ENCODE peak calls at places on chromosomes 3 and 15, in six cellular contexts. W is K562, P is IMR-90, U is H1, B is HCT116, C is HepG2. K is an unnamed sample.

GRCh38 chr3:191321019-191321767 is 8.0 kb upstream of the CCDC50 start:
- DNase-seq in U (no peak), W (no peak), C (no peak), P (no peak), B (no peak), K (no peak)

GRCh38 chr3:160837394-160837975 is 81.5 kb downstream of the PPM1L start:
- DNase-seq in U (no peak), W (no peak), P (no peak), C (no peak), B (no peak), K (no peak)

GRCh38 chr3:138469869-138470268 is 35.5 kb downstream of the ESYT3 start:
- DNase-seq in U (no peak), C (no peak), P (no peak), B (no peak), W (no peak), K (no peak)

GRCh38 chr15:89740137-89740536 is 10.9 kb downstream of the MESP1 start:
- DNase-seq in B (peak; percentile 67), P (peak; percentile 71), W (peak; percentile 77), U (peak; percentile 62), C (peak; percentile 72), K (peak; percentile 85)

GRCh38 chr3:58222161-58222724 is 11.5 kb upstream of the DNASE1L3 start:
- DNase-seq in B (no peak), U (no peak), W (no peak), P (no peak), C (peak; percentile 77), K (no peak)

GRCh38 chr15:74506515-74506840 is 34.5 kb upstream of the ARID3B start:
- DNase-seq in B (no peak), U (no peak), P (no peak), W (no peak), C (no peak), K (no peak)

GRCh38 chr15:59594493-59594942 is 17.1 kb upstream of the GCNT3 start:
- DNase-seq in U (no peak), W (no peak), C (peak; percentile 84), B (no peak), P (peak; percentile 86), K (peak; percentile 98)

GRCh38 chr3:182650568-182651128 is 142.7 kb upstream of the ATP11B start:
- DNase-seq in U (no peak), C (no peak), B (no peak), P (no peak), W (no peak), K (no peak)

GRCh38 chr3:175224051-175224450 is 364.9 kb downstream of the NAALADL2 start:
- DNase-seq in C (peak; percentile 1), B (peak; percentile 15), W (no peak), P (no peak), U (no peak), K (no peak)

GRCh38 chr3:197270558-197271317 is 27.7 kb downstream of the DLG1 start:
- DNase-seq in B (no peak), W (no peak), C (peak; percentile 70), U (no peak), P (peak; percentile 29), K (no peak)

GRCh38 chr3:36295206-36295760 is 85.0 kb upstream of the STAC start:
- DNase-seq in U (no peak), P (no peak), C (no peak), B (no peak), W (no peak), K (no peak)

GRCh38 chr3:133460809-133461208 is 61.0 kb downstream of the BFSP2 start:
- DNase-seq in P (peak; percentile 11), W (no peak), C (no peak), U (no peak), B (no peak), K (no peak)

GRCh38 chr3:53103566-53104296 is 26.5 kb downstream of the RFT1 start:
- DNase-seq in P (peak; percentile 8), B (no peak), W (no peak), C (no peak), U (no peak), K (no peak)

GRCh38 chr15:49895337-49896223 is 223.5 kb downstream of the ATP8B4 start:
- DNase-seq in U (no peak), W (no peak), B (no peak), C (no peak), P (peak; percentile 19), K (no peak)

GRCh38 chr3:48979451-48979850 is 10.6 kb upstream of the P4HTM start:
- DNase-seq in U (no peak), P (no peak), W (no peak), B (no peak), C (no peak), K (no peak)

GRCh38 chr3:95134693-95135375 is 1072.0 kb downstream of the NSUN3 start:
- DNase-seq in U (no peak), C (no peak), W (no peak), B (no peak), P (no peak), K (no peak)

DNA sequence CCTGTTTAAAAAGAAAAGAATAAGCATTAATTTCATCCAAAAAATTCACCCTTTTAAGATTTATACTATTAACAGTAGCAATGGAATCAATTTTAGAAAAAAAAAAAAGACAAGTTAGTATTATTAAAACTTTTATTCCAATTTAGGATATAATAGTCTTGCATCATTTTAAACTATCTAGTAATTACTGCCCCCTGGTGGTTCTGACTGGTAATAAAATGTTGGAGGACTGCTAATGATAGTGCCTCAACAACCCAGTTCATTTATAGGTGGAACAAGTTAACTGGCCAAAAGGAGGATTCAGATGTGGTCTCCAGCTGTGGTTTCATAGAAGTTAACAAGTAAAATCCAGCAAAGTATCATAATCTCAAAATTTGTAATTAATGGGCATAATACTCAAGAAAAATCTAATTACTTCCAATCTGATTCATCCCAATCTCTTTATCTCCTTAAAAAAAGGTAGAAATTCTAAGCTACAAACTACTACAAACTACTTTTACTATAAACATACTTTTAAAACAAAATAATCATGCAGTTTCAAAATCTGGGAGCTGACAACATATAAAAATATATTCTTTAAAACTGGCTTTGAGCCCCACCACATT is 30.7 kb upstream of the WDR49 start:
- DNase-seq in P (peak; percentile 58), C (peak; percentile 64), B (peak; percentile 46), U (no peak), W (peak; percentile 39), K (peak; percentile 54)
- TF ChIP-seq CEBPB in P (peak; percentile 76), C (peak; percentile 41), B (peak; percentile 43), U (peak; percentile 80), W (peak; percentile 76), K (peak; percentile 58)

DNA sequence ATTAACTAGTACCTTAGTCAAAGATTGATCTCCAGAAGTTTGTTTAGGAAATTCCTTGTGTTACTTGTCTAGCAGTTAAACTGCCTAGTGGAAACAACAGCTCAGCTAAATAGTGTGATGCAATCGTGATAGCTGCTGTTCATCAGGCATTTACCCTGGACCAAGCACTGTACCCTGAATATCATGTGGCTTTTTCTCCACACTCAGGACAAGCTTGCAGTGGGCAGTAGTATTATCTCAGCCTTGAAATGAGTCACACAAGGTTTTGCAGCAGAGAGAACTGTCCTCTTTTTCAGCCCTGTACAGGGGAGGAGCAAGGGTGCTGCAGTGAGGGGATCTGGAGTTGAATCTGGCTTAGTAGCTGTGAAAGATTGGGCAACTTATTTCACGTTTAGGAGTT is 208.4 kb downstream of the TP63 start:
- DNase-seq in P (peak; percentile 60), C (no peak), B (no peak), U (no peak), W (no peak), K (peak; percentile 21)
- TF ChIP-seq CEBPB in P (peak; percentile 84), C (peak; percentile 57), B (peak; percentile 47), U (no peak), W (peak; percentile 36), K (peak; percentile 88)

GRCh38 chr15:34437687-34438086 is at the start of gene GOLGA8A:
- DNase-seq in U (peak; percentile 46), C (peak; percentile 26), P (peak; percentile 51), W (peak; percentile 86), B (peak; percentile 62), K (no peak)

GRCh38 chr15:34436956-34437442 is 609 bp downstream of the GOLGA8A start:
- DNase-seq in W (peak; percentile 67), B (no peak), U (peak; percentile 13), P (peak; percentile 4), C (peak; percentile 3), K (no peak)

GRCh38 chr15:34435658-34436057 is 1.9 kb downstream of the GOLGA8A start:
- DNase-seq in W (no peak), P (no peak), U (no peak), B (no peak), C (no peak), K (no peak)

GRCh38 chr15:34434627-34435305 is 2.8 kb downstream of the GOLGA8A start:
- DNase-seq in C (no peak), P (no peak), W (no peak), U (no peak), B (no peak), K (no peak)

DNA sequence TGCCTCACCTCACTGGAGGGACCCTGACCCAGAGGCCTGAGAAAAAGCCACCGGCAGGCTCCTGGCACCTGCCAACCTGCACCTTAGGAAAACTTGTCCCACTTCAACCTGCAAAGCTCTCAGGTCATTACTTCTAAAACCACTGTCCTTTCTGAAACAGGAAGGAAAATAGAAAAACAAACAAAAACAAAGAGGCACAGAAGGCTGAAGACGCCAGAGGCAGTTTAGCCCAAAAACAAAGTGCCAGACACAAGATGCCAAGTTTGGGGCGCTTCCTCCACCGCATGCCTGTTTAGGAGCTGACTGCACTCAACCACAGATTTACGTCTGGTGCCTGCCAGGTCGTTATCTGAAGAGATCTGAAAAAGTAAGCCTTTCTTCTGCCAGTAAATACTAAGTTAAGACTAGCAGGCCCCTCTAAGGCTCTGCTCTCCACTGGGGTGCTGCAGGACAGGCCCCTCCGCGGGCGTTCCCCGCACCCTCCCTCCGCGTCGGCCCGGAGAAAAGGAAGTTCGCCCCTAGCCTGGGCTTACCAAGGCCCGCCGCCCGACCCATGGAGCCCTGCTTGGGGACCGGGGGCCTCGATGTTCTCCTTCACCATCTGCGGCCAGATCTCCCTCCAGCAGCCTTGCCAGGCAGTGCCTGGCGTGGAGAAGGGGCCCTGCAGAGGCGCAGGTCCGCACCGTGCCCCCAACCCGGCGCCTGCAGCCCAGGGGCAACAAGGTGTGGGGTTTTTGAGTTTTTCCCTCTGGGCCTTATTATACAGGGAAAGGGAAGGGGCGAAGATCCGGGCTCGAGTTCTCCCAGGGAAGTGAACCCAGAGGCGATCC is 1.3 kb downstream of the GOLGA8A start:
- DNase-seq in B (no peak), U (no peak), W (peak; percentile 14), P (no peak), C (no peak), K (no peak)
- TF ChIP-seq CEBPB in B (no peak), U (no peak), W (no peak), P (no peak), C (no peak), K (no peak)

DNA sequence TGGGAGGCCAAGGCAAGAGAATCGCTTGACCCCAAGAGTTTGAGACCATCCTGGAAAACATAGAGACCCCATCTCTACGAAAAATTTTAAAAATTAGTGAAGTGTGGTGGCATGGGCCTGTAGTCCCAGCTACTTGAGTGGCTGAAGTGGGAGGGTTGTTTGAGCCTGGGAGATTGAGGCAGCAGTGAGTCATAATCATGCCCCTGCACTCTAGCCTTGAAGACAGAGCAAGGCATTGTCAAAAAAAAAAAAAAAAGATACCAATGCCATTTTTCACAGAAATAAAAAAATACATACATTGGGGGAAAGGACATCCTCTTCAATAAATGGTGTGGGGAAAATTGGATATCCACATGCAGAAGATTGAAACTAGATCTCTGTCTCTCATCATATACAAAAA is 74.6 kb downstream of the CERS3 start:
- DNase-seq in W (no peak), B (no peak), P (no peak), U (no peak), C (no peak), K (no peak)
- TF ChIP-seq CEBPB in W (no peak), B (no peak), P (no peak), U (no peak), C (no peak), K (no peak)